ENCODE peak calls at places on chromosomes 16 and 17, in six cellular contexts. N is AG10803, M is heart left ventricle, S is neural progenitor cell, F is tibial nerve, Y is fibroblast of the aortic adventitia. A is an unnamed sample.

GRCh38 chr16:30054959-30055553 is 10.5 kb upstream of the ALDOA start:
- DNase-seq in N (no peak), M (no peak), S (peak), F (no peak), Y (no peak), A (no peak)

GRCh38 chr17:34203018-34203646 is 52.0 kb upstream of the CCL2 start:
- DNase-seq in N (no peak), M (no peak), S (no peak), F (no peak), Y (no peak), A (no peak)

GRCh38 chr17:79077587-79077986 is 3.0 kb downstream of the ENGASE start:
- DNase-seq in N (no peak), M (no peak), S (no peak), F (no peak), Y (no peak), A (peak)

GRCh38 chr17:29760279-29760721 is 137.6 kb upstream of the CORO6 start:
- DNase-seq in N (peak), M (no peak), S (peak), F (no peak), Y (peak), A (no peak)

GRCh38 chr17:20189322-20189721 is 180.2 kb downstream of the SPECC1 start:
- DNase-seq in N (no peak), M (no peak), S (peak), F (no peak), Y (no peak), A (no peak)

GRCh38 chr17:38469875-38470274 is 41.6 kb downstream of the ARHGAP23 start:
- DNase-seq in N (peak), M (no peak), S (no peak), F (no peak), Y (peak), A (no peak)

GRCh38 chr17:28726912-28727726 is 1.1 kb upstream of the TLCD1 start:
- DNase-seq in N (peak), M (peak), S (peak), F (peak), Y (peak), A (peak)

GRCh38 chr17:77356109-77356689 is 215.4 kb downstream of the SEC14L1 start:
- DNase-seq in N (no peak), M (peak), S (no peak), F (no peak), Y (no peak), A (peak)

GRCh38 chr17:78140169-78141051 is 5.8 kb upstream of the C17orf99 start:
- DNase-seq in N (peak), M (peak), S (peak), F (peak), Y (peak), A (peak)

GRCh38 chr17:72592242-72592966 is 471.6 kb downstream of the SOX9 start:
- DNase-seq in N (peak), M (peak), S (peak), F (peak), Y (peak), A (no peak)

GRCh38 chr16:48556913-48557351 is 53.0 kb downstream of the N4BP1 start:
- DNase-seq in N (peak), M (no peak), S (no peak), F (no peak), Y (peak), A (no peak)

GRCh38 chr17:4810696-4811289 is 3.8 kb downstream of the PLD2 start:
- DNase-seq in N (no peak), M (no peak), S (peak), F (no peak), Y (no peak), A (no peak)

GRCh38 chr17:65750678-65751077 is 189.2 kb upstream of the AXIN2 start:
- DNase-seq in N (peak), M (peak), S (no peak), F (peak), Y (peak), A (peak)

GRCh38 chr17:80283116-80283852 is 22.6 kb downstream of the RNF213 start:
- DNase-seq in N (no peak), M (no peak), S (no peak), F (no peak), Y (no peak), A (no peak)

GRCh38 chr17:29148257-29148789 is 31.9 kb downstream of the MYO18A start:
- DNase-seq in N (no peak), M (no peak), S (peak), F (no peak), Y (no peak), A (no peak)

GRCh38 chr16:55875273-55875672 is at the start of gene CES5A:
- DNase-seq in N (no peak), M (no peak), S (no peak), F (no peak), Y (no peak), A (no peak)

GRCh38 chr17:21379080-21379711 is 3.0 kb downstream of the KCNJ12 start:
- DNase-seq in N (no peak), M (peak), S (no peak), F (no peak), Y (no peak), A (peak)

GRCh38 chr16:81626181-81626674 is 152.9 kb upstream of the PLCG2 start:
- DNase-seq in N (peak), M (no peak), S (no peak), F (no peak), Y (no peak), A (no peak)

GRCh38 chr17:76384987-76385891 is 830 bp downstream of the SPHK1 start:
- DNase-seq in N (peak), M (peak), S (peak), F (peak), Y (peak), A (no peak)

GRCh38 chr17:76376318-76377133 is 7.9 kb upstream of the SPHK1 start:
- DNase-seq in N (no peak), M (no peak), S (no peak), F (peak), Y (peak), A (no peak)

GRCh38 chr16:85444879-85445778 is 168.0 kb upstream of the GSE1 start:
- DNase-seq in N (no peak), M (no peak), S (peak), F (no peak), Y (no peak), A (no peak)

GRCh38 chr17:62101090-62101489 is 36.0 kb upstream of the MED13 start:
- DNase-seq in N (no peak), M (no peak), S (no peak), F (no peak), Y (no peak), A (no peak)

GRCh38 chr17:38733315-38734234 is 3.4 kb downstream of the CISD3 start:
- DNase-seq in N (no peak), M (no peak), S (no peak), F (no peak), Y (no peak), A (no peak)

GRCh38 chr16:2003231-2003826 is 6.3 kb downstream of the ZNF598 start:
- DNase-seq in N (no peak), M (no peak), S (peak), F (no peak), Y (no peak), A (no peak)

GRCh38 chr16:54946909-54947308 is 16.2 kb downstream of the IRX5 start:
- DNase-seq in N (no peak), M (no peak), S (no peak), F (no peak), Y (no peak), A (no peak)

GRCh38 chr17:66667491-66668030 is 167.4 kb upstream of the CACNG5 start:
- DNase-seq in N (no peak), M (no peak), S (no peak), F (no peak), Y (no peak), A (no peak)

GRCh38 chr17:7873051-7873450 is 15.2 kb downstream of the CYB5D1 start:
- DNase-seq in N (no peak), M (no peak), S (peak), F (no peak), Y (no peak), A (no peak)

DNA sequence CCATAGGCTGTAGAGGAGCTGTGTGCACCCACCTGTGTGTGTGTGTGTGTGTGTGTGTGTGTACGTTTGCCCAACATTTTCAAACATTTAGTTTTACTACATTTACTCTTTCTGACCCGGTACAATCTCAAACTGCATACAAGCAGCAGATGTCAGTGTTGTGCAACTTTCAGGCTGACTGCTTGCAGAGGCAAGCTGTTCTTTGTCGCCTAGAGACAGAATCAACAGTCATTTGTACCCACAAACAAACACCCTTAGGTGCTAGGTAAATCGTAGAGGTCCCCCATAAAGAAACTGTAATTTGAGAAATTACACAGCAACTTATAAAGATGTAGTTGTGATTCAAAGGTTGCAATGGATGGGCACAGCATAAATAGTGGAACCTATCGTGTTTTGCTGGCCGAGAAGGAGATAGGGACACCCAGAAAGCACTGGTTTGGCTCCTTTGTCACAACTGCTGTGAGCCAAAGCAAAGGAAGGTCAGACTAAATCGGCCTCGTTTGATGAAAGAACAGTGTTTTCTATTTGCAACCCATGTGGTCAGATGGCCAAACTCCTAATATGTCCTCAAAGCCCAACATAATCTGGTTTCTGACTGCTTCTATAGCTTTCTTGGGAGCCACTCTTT is 478.4 kb downstream of the TOX3 start:
- DNase-seq in N (peak), M (no peak), S (peak), F (no peak), Y (no peak), A (no peak)
- TF ChIP-seq CTCF in N (no peak), M (peak), S (peak), F (no peak), Y (no peak), A (no peak)

GRCh38 chr17:9676084-9676483 is 30.8 kb downstream of the USP43 start:
- DNase-seq in N (no peak), M (no peak), S (no peak), F (no peak), Y (no peak), A (no peak)
- TF ChIP-seq CTCF in N (peak), M (peak), S (peak), F (no peak), Y (no peak), A (no peak)

GRCh38 chr16:591892-592517 is 2.1 kb downstream of the RAB40C start:
- DNase-seq in N (no peak), M (no peak), S (no peak), F (no peak), Y (no peak), A (no peak)

GRCh38 chr16:590875-591200 is 972 bp downstream of the RAB40C start:
- DNase-seq in N (no peak), M (no peak), S (no peak), F (no peak), Y (no peak), A (no peak)

GRCh38 chr16:588889-589657 is 793 bp upstream of the RAB40C start:
- DNase-seq in N (peak), M (peak), S (peak), F (peak), Y (peak), A (peak)

GRCh38 chr16:589658-590159 is at the start of gene RAB40C:
- DNase-seq in N (peak), M (peak), S (peak), F (peak), Y (peak), A (peak)

DNA sequence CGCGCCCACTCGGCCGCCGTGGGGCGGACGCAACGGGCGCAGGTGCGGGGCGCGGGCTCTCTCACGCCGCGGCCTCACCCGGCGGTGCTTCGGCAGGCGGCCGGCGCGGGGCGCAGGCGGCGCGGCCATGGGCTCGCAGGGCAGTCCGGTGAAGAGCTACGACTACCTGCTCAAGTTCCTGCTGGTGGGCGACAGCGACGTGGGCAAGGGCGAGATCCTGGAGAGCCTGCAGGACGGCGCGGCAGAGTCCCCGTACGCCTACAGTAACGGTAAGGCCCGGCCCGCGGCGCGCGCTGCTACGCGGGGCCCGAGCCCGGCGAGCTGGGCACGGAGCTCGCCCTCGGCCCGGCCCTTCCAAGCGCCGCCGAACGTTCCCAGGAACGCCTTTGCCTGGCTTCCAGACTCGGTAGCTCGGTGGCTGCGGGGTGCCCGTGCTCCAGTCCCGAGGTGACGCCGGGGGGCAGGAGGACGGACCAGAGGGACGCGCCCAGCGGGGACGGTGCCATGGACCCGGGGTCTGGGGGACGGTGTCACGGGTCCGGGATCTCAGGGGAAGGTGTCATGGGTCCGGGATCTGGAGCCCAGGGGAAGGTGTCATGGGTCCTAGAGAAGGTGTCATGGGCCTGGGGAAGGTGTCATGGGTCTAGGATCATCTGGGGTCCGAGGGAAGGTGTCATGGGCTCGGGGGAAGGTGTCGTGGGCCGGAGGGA is 454 bp downstream of the RAB40C start:
- DNase-seq in N (peak), M (no peak), S (peak), F (peak), Y (peak), A (no peak)
- TF ChIP-seq CTCF in N (no peak), M (no peak), S (no peak), F (no peak), Y (no peak), A (no peak)

GRCh38 chr16:13931845-13932244 is 11.9 kb downstream of the ERCC4 start:
- DNase-seq in N (no peak), M (no peak), S (no peak), F (no peak), Y (no peak), A (no peak)

GRCh38 chr16:13937411-13937810 is 17.5 kb downstream of the ERCC4 start:
- DNase-seq in N (no peak), M (no peak), S (no peak), F (no peak), Y (no peak), A (no peak)

GRCh38 chr16:13938480-13938879 is 18.5 kb downstream of the ERCC4 start:
- DNase-seq in N (no peak), M (no peak), S (no peak), F (no peak), Y (no peak), A (no peak)

GRCh38 chr16:13936596-13937081 is 16.7 kb downstream of the ERCC4 start:
- DNase-seq in N (peak), M (no peak), S (no peak), F (peak), Y (peak), A (peak)

GRCh38 chr16:13935408-13935807 is 15.5 kb downstream of the ERCC4 start:
- DNase-seq in N (no peak), M (no peak), S (peak), F (no peak), Y (no peak), A (no peak)
- TF ChIP-seq CTCF in N (peak), M (peak), S (peak), F (peak), Y (peak), A (no peak)

DNA sequence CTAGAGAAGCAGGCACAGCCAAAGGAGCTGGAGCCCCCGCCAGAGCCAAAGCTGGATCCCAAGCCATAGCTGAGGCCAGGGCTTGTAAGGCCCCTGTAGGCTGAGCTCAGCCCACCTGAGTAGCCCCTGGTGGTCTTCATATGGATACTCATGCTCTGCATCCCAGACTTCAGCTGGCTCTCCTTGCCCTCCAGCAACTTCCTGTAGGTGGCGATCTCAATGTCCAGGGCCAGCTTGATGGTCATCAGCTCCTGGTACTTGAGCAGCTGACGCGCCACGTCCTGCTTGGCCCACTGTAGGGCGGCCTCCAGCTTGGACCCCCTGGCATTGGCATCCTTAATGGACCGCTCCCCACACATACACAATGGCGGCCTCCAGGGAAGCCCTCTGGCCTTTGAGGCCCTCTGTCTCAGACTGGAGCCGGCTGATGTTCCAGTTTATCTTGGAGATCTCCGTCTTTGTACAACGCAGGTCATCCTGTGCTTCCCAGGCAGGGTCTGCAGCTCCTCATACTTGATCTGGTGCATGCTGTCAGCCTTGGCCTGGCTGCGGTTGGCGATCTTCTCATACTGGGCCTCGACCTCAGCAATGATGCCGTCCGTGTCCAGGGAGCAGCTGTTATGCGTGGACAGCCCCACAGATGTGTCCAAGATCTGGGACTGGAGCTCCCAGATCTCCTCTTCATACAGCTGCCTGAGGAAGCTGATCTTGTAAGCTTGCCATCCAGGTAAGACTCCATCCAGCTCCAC is 28.9 kb downstream of the IKZF3 start:
- DNase-seq in N (no peak), M (no peak), S (peak), F (no peak), Y (no peak), A (no peak)
- TF ChIP-seq CTCF in N (no peak), M (no peak), S (peak), F (no peak), Y (no peak), A (no peak)

A was measured in gastrocnemius medialis.